ENCODE peak calls at places on chromosomes 6 and 20, in ten cellular contexts. X is cardiac muscle cell, U is fibroblast of mammary gland, Y is cardiac fibroblast, O is AG09309, B is psoas muscle, D is Peyer's patch, V is heart right ventricle, S is transverse colon, J is BJ. Z is an unnamed sample.

GRCh38 chr20:20210327-20210726 is 157.6 kb upstream of the INSM1 start:
- DNase-seq in X (no peak), U (peak), Y (no peak), O (no peak), B (no peak), D (no peak), V (peak), S (no peak), J (no peak), Z (peak)

GRCh38 chr6:44327096-44327495 is 13.9 kb upstream of the AARS2 start:
- DNase-seq in X (no peak), U (no peak), Y (no peak), O (no peak), B (no peak), D (no peak), V (no peak), S (no peak), J (no peak), Z (no peak)

GRCh38 chr20:53995949-53996348 is 74.4 kb downstream of the BCAS1 start:
- DNase-seq in X (no peak), U (no peak), Y (no peak), O (no peak), B (no peak), D (no peak), V (no peak), S (no peak), J (no peak), Z (no peak)

GRCh38 chr6:27765028-27765427 is 147.2 kb downstream of the OR2B2 start:
- DNase-seq in X (no peak), U (no peak), Y (no peak), O (no peak), B (no peak), D (no peak), V (no peak), S (no peak), J (no peak), Z (no peak)

GRCh38 chr6:11828185-11828897 is 49.7 kb upstream of the ADTRP start:
- DNase-seq in X (no peak), U (no peak), Y (no peak), O (no peak), B (no peak), D (no peak), V (no peak), S (no peak), J (peak), Z (peak)

GRCh38 chr20:35604444-35604750 is 11.2 kb upstream of the SPAG4 start:
- DNase-seq in X (no peak), U (no peak), Y (no peak), O (no peak), B (no peak), D (peak), V (no peak), S (peak), J (no peak), Z (no peak)

GRCh38 chr20:32685541-32686529 is 12.1 kb upstream of the C20orf203 start:
- DNase-seq in X (peak), U (peak), Y (peak), O (peak), B (peak), D (no peak), V (peak), S (no peak), J (peak), Z (peak)

GRCh38 chr20:52191132-52191435 is 495 bp downstream of the ZFP64 start:
- DNase-seq in X (no peak), U (peak), Y (no peak), O (no peak), B (no peak), D (no peak), V (no peak), S (no peak), J (no peak), Z (no peak)

GRCh38 chr6:16437984-16438383 is 199.6 kb downstream of the GMPR start:
- DNase-seq in X (no peak), U (no peak), Y (no peak), O (no peak), B (no peak), D (no peak), V (no peak), S (no peak), J (no peak), Z (no peak)

GRCh38 chr6:166862287-166862977 is 93.9 kb downstream of the RNASET2 start:
- DNase-seq in X (peak), U (no peak), Y (peak), O (no peak), B (no peak), D (no peak), V (peak), S (no peak), J (no peak), Z (no peak)

GRCh38 chr6:71349395-71349794 is 60.8 kb downstream of the OGFRL1 start:
- DNase-seq in X (peak), U (peak), Y (peak), O (no peak), B (no peak), D (no peak), V (no peak), S (no peak), J (no peak), Z (peak)

GRCh38 chr20:58986286-58986967 is 5.4 kb downstream of the NELFCD start:
- DNase-seq in X (no peak), U (no peak), Y (no peak), O (no peak), B (no peak), D (peak), V (no peak), S (no peak), J (no peak), Z (no peak)

GRCh38 chr6:158266131-158266530 is 46.1 kb upstream of the TULP4 start:
- DNase-seq in X (no peak), U (no peak), Y (no peak), O (no peak), B (no peak), D (no peak), V (no peak), S (no peak), J (no peak), Z (no peak)

GRCh38 chr20:859661-860294 is 26.3 kb downstream of the FAM110A start:
- DNase-seq in X (no peak), U (peak), Y (no peak), O (no peak), B (no peak), D (no peak), V (no peak), S (no peak), J (no peak), Z (peak)

GRCh38 chr20:38460040-38460623 is 12.5 kb upstream of the RALGAPB start:
- DNase-seq in X (peak), U (peak), Y (peak), O (peak), B (no peak), D (peak), V (peak), S (peak), J (no peak), Z (peak)

GRCh38 chr20:61924858-61925554 is 140.7 kb downstream of the TAF4 start:
- DNase-seq in X (no peak), U (no peak), Y (no peak), O (no peak), B (no peak), D (no peak), V (no peak), S (no peak), J (no peak), Z (no peak)

GRCh38 chr6:156883497-156884252 is 106.5 kb downstream of the ARID1B start:
- DNase-seq in X (no peak), U (peak), Y (no peak), O (no peak), B (no peak), D (peak), V (no peak), S (peak), J (no peak), Z (no peak)

GRCh38 chr6:95658896-95659295 is 81.6 kb downstream of the MANEA start:
- DNase-seq in X (no peak), U (no peak), Y (no peak), O (no peak), B (no peak), D (no peak), V (no peak), S (no peak), J (no peak), Z (no peak)

GRCh38 chr20:43895235-43895634 is 19.4 kb upstream of the TOX2 start:
- DNase-seq in X (peak), U (peak), Y (peak), O (no peak), B (no peak), D (no peak), V (no peak), S (no peak), J (no peak), Z (peak)

GRCh38 chr20:23061713-23062561 is 12.5 kb upstream of the THBD start:
- DNase-seq in X (peak), U (peak), Y (peak), O (peak), B (peak), D (peak), V (peak), S (peak), J (peak), Z (peak)

GRCh38 chr6:91087864-91088263 is 501.0 kb upstream of the MAP3K7 start:
- DNase-seq in X (no peak), U (no peak), Y (no peak), O (no peak), B (no peak), D (no peak), V (no peak), S (no peak), J (no peak), Z (no peak)

GRCh38 chr6:42899871-42900270 is 16.0 kb upstream of the PTCRA start:
- DNase-seq in X (no peak), U (no peak), Y (no peak), O (no peak), B (peak), D (no peak), V (no peak), S (no peak), J (no peak), Z (no peak)

GRCh38 chr6:112882381-112882780 is 535.3 kb downstream of the RFPL4B start:
- DNase-seq in X (no peak), U (no peak), Y (no peak), O (no peak), B (no peak), D (no peak), V (no peak), S (no peak), J (no peak), Z (no peak)

GRCh38 chr20:21583486-21584168 is 69.8 kb upstream of the NKX2-2 start:
- DNase-seq in X (no peak), U (no peak), Y (no peak), O (no peak), B (no peak), D (no peak), V (no peak), S (no peak), J (no peak), Z (no peak)

GRCh38 chr6:15330174-15330934 is 84.5 kb downstream of the JARID2 start:
- DNase-seq in X (no peak), U (peak), Y (no peak), O (no peak), B (no peak), D (no peak), V (no peak), S (no peak), J (no peak), Z (peak)

GRCh38 chr6:45991189-45991588 is 24.5 kb downstream of the CLIC5 start:
- DNase-seq in X (peak), U (no peak), Y (peak), O (no peak), B (no peak), D (no peak), V (no peak), S (no peak), J (no peak), Z (no peak)

GRCh38 chr6:15332441-15332840 is 86.6 kb downstream of the JARID2 start:
- DNase-seq in X (no peak), U (no peak), Y (no peak), O (no peak), B (no peak), D (no peak), V (no peak), S (no peak), J (no peak), Z (no peak)

GRCh38 chr6:109977791-109978173 is 329 bp upstream of the GPR6 start:
- DNase-seq in X (no peak), U (no peak), Y (no peak), O (no peak), B (no peak), D (no peak), V (no peak), S (no peak), J (no peak), Z (no peak)

GRCh38 chr20:16106191-16106849 is 466.9 kb downstream of the KIF16B start:
- DNase-seq in X (no peak), U (peak), Y (no peak), O (no peak), B (no peak), D (no peak), V (no peak), S (no peak), J (no peak), Z (no peak)

GRCh38 chr20:17229256-17229655 is 2.4 kb downstream of the PCSK2 start:
- DNase-seq in X (no peak), U (no peak), Y (no peak), O (no peak), B (no peak), D (no peak), V (no peak), S (no peak), J (no peak), Z (no peak)

GRCh38 chr6:160030103-160030502 is 61.2 kb downstream of the IGF2R start:
- DNase-seq in X (peak), U (peak), Y (peak), O (peak), B (peak), D (peak), V (peak), S (peak), J (peak), Z (peak)

DNA sequence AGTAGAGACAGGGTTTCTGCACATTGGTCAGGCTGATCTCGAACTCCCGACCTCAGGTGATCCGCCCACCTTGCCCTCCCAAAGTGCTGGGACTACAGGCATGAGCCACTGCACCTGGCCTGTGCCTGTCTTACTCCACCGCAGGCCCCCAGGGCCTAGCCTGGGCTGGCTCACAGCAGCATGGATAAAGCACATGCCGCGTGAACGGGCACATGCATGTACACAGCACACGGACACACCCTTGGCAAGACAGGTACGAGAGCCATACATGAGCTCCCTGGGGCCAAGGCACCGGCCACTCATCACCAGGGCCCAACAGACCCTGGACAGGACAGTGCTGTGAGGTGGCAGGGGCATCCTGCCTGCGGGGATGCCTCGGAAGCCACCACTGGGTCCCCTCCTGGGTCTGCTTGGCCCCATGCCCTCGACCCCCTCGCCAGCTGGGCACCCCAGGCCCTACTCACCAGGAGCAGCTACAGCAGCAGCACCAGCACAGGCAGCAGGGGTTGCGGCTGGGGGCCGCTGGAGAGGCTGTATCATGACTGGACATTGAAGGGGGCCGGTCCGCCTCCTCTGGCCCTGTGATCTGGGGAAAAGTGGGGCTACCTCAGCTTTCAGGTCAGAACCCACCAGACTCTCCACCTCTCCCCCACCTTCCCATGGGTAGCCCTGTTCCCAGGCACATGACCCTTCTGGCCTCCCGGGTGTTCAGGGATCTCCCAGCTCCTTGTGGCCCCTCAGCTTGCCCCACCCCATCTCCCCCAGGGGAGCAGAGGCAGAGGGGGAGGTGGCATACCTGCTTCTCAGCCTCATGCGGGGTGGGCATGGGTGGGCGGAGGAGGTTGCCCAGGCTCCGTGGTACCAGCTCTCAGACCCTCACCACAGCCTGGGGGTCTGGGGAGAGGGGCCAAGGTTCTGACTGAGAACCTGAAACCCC is 3.0 kb downstream of the RGS19 start:
- DNase-seq in X (no peak), U (no peak), Y (no peak), O (no peak), B (no peak), D (no peak), V (no peak), S (no peak), J (no peak), Z (no peak)
- H3K4me3 ChIP-seq in X (no peak), U (no peak), Y (no peak), O (no peak), B (peak), D (peak), V (no peak), S (no peak), J (no peak), Z (no peak)

DNA sequence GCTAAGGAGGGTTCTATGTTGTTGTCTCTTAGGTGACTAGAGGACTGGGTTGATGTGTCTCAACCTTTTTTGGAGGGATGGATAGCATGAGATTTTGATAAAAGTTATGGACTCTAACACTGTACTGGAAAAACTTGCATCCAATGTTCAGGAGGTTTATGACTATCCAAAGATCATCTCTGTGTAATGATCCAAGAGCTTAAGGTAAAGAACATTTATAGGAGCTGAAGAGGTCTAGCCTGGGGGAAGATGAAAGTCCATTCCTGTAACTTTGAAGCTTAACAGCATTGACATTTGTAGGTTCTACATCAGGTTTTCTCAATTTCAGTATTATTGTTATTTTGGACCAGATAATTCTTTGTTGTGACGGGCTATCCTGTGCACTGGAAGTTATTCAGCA is 48.9 kb downstream of the ESF1 start:
- DNase-seq in X (no peak), U (no peak), Y (no peak), O (no peak), B (no peak), D (no peak), V (no peak), S (no peak), J (no peak), Z (no peak)
- TF ChIP-seq CTCF in X (no peak), U (no peak), Y (no peak), O (no peak), B (no peak), D (no peak), V (no peak), S (no peak), J (no peak), Z (no peak)

GRCh38 chr6:29696147-29697129 is 15.5 kb upstream of the ZFP57 start:
- DNase-seq in X (peak), U (peak), Y (peak), O (no peak), B (no peak), D (no peak), V (no peak), S (no peak), J (no peak), Z (no peak)
- H3K4me3 ChIP-seq in X (no peak), U (no peak), Y (no peak), O (no peak), B (no peak), D (no peak), V (no peak), S (no peak), J (no peak), Z (no peak)

GRCh38 chr20:45461225-45461624 is 8.3 kb upstream of the WFDC2 start:
- DNase-seq in X (no peak), U (no peak), Y (no peak), O (no peak), B (no peak), D (no peak), V (no peak), S (no peak), J (no peak), Z (no peak)

GRCh38 chr20:45459606-45460005 is 9.9 kb upstream of the WFDC2 start:
- DNase-seq in X (no peak), U (peak), Y (peak), O (no peak), B (no peak), D (no peak), V (no peak), S (no peak), J (no peak), Z (peak)

GRCh38 chr20:45452238-45452637 is 17.3 kb upstream of the WFDC2 start:
- DNase-seq in X (no peak), U (no peak), Y (no peak), O (no peak), B (no peak), D (no peak), V (no peak), S (no peak), J (no peak), Z (no peak)

GRCh38 chr20:45452772-45453171 is 16.8 kb upstream of the WFDC2 start:
- DNase-seq in X (no peak), U (no peak), Y (no peak), O (no peak), B (no peak), D (no peak), V (no peak), S (no peak), J (no peak), Z (no peak)

GRCh38 chr20:45456632-45457031 is 12.9 kb upstream of the WFDC2 start:
- DNase-seq in X (peak), U (peak), Y (peak), O (no peak), B (no peak), D (peak), V (no peak), S (peak), J (no peak), Z (no peak)
- TF ChIP-seq CTCF in X (peak), U (no peak), Y (peak), O (peak), B (peak), D (no peak), V (no peak), S (peak), J (peak), Z (peak)

DNA sequence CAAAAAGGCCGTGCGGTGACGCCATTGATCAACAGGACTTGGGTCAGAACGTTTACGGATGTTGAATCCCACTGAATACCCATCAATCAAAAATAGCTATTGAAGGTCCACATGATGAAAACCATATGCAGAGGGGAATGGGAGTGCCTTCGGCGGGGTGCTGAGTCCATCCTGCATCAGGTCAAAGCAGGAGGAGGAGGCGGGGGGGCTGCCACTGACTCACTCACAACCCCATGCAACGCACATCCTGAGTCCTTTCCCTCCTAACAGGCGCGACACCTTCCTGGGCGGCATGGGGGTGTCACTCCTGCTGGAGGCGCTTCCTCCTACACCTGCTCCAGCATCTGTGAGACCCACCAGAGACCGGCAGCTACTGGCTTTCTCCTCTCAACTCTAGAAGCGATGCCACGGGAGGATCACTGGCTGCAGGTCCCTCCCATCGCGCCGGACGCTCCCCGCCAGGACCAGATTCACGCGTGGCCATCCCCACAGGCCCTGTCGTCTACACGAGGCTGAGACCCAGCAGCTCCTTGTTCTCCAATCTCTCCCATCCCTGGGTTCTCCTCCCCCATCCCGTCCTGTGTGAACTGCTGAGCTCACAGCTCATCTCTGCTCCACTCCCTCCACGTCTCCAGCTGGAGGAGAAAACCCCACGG is 170.6 kb upstream of the THBS2 start:
- DNase-seq in X (no peak), U (peak), Y (no peak), O (no peak), B (no peak), D (no peak), V (no peak), S (no peak), J (no peak), Z (no peak)
- H3K4me3 ChIP-seq in X (no peak), U (peak), Y (no peak), O (no peak), B (peak), D (no peak), V (no peak), S (no peak), J (peak), Z (no peak)

GRCh38 chr6:36073587-36073986 is 46.0 kb downstream of the MAPK14 start:
- DNase-seq in X (no peak), U (no peak), Y (no peak), O (no peak), B (no peak), D (no peak), V (no peak), S (no peak), J (no peak), Z (no peak)
- TF ChIP-seq CTCF in X (no peak), U (peak), Y (no peak), O (no peak), B (no peak), D (no peak), V (no peak), S (no peak), J (no peak), Z (no peak)